ENCODE peak calls at places on chromosomes 7 and 10, in four cellular contexts. D is IMR-90, U is H1, S is H9. T is an unnamed sample.

GRCh38 chr7:111654414-111654813 is 92.1 kb upstream of the IMMP2L start:
- DNase-seq in D (no peak), U (no peak), S (no peak), T (no peak)

GRCh38 chr7:94650652-94651051 is 5.3 kb downstream of the SGCE start:
- DNase-seq in D (no peak), U (no peak), S (no peak), T (no peak)

GRCh38 chr10:86357041-86357440 is 9.6 kb downstream of the GRID1 start:
- DNase-seq in D (no peak), U (no peak), S (no peak), T (no peak)

GRCh38 chr10:47396311-47396717 is 12.2 kb upstream of the ZNF488 start:
- DNase-seq in D (no peak), U (no peak), S (peak), T (peak)

GRCh38 chr10:120727001-120727400 is 124.2 kb upstream of the WDR11 start:
- DNase-seq in D (no peak), U (no peak), S (no peak), T (no peak)

GRCh38 chr10:97328646-97329453 is 5.7 kb downstream of the FRAT2 start:
- DNase-seq in D (peak), U (no peak), S (no peak), T (no peak)

GRCh38 chr10:76858721-76859120 is 778.9 kb downstream of the KCNMA1 start:
- DNase-seq in D (no peak), U (no peak), S (no peak), T (no peak)

GRCh38 chr7:36299882-36300341 is 89.8 kb upstream of the ANLN start:
- DNase-seq in D (no peak), U (no peak), S (peak), T (peak)

GRCh38 chr7:141641876-141642275 is 60.1 kb downstream of the DENND11 start:
- DNase-seq in D (no peak), U (no peak), S (no peak), T (no peak)

GRCh38 chr7:81410471-81411117 is 359.3 kb downstream of the HGF start:
- DNase-seq in D (no peak), U (no peak), S (no peak), T (no peak)

GRCh38 chr7:128672927-128673517 is 930 bp downstream of the GARIN1A start:
- DNase-seq in D (peak), U (peak), S (peak), T (peak)

GRCh38 chr7:123366991-123367390 is 167.2 kb upstream of the SLC13A1 start:
- DNase-seq in D (no peak), U (no peak), S (no peak), T (no peak)

GRCh38 chr10:117960345-117960744 is 86.4 kb downstream of the RAB11FIP2 start:
- DNase-seq in D (peak), U (no peak), S (no peak), T (no peak)

GRCh38 chr10:92965314-92965713 is 95.3 kb upstream of the CYP26C1 start:
- DNase-seq in D (peak), U (no peak), S (no peak), T (peak)

GRCh38 chr10:86681047-86681446 is 12.7 kb downstream of the LDB3 start:
- DNase-seq in D (no peak), U (no peak), S (no peak), T (no peak)

GRCh38 chr10:4316166-4316810 is 509.7 kb upstream of the AKR1E2 start:
- DNase-seq in D (peak), U (no peak), S (no peak), T (no peak)

GRCh38 chr10:58740620-58741369 is 228.1 kb downstream of the BICC1 start:
- DNase-seq in D (no peak), U (no peak), S (no peak), T (no peak)

GRCh38 chr10:10222288-10222945 is 795.3 kb upstream of the CELF2 start:
- DNase-seq in D (peak), U (no peak), S (no peak), T (no peak)

GRCh38 chr10:100282907-100283306 is 3.6 kb downstream of the BLOC1S2 start:
- DNase-seq in D (no peak), U (no peak), S (no peak), T (no peak)

GRCh38 chr10:63267414-63268138 is 134.4 kb downstream of the NRBF2 start:
- DNase-seq in D (peak), U (no peak), S (no peak), T (peak)

GRCh38 chr10:3852147-3852904 is 67.3 kb upstream of the KLF6 start:
- DNase-seq in D (peak), U (peak), S (no peak), T (peak)

GRCh38 chr10:128500642-128501041 is 374.4 kb upstream of the MKI67 start:
- DNase-seq in D (no peak), U (no peak), S (no peak), T (no peak)

GRCh38 chr10:103519798-103520197 is 26.3 kb downstream of the NEURL1 start:
- DNase-seq in D (no peak), U (no peak), S (no peak), T (no peak)
- H4K5ac ChIP-seq in D (no peak), U (no peak), S (no peak), T (no peak)

GRCh38 chr7:137791947-137792346 is 54.8 kb downstream of the DGKI start:
- DNase-seq in D (no peak), U (no peak), S (no peak), T (no peak)
- H4K5ac ChIP-seq in D (no peak), U (no peak), S (no peak), T (no peak)

GRCh38 chr10:79179404-79180309 is 110.9 kb downstream of the ZMIZ1 start:
- DNase-seq in D (no peak), U (no peak), S (peak), T (peak)

GRCh38 chr10:79181227-79181626 is 112.5 kb downstream of the ZMIZ1 start:
- DNase-seq in D (no peak), U (no peak), S (no peak), T (no peak)

GRCh38 chr10:79182122-79182521 is 113.4 kb downstream of the ZMIZ1 start:
- DNase-seq in D (no peak), U (no peak), S (no peak), T (no peak)

GRCh38 chr10:79181680-79182079 is 112.9 kb downstream of the ZMIZ1 start:
- DNase-seq in D (no peak), U (no peak), S (no peak), T (no peak)

GRCh38 chr10:79180619-79181221 is 112.0 kb downstream of the ZMIZ1 start:
- DNase-seq in D (no peak), U (no peak), S (no peak), T (no peak)
- H4K5ac ChIP-seq in D (no peak), U (no peak), S (no peak), T (no peak)

DNA sequence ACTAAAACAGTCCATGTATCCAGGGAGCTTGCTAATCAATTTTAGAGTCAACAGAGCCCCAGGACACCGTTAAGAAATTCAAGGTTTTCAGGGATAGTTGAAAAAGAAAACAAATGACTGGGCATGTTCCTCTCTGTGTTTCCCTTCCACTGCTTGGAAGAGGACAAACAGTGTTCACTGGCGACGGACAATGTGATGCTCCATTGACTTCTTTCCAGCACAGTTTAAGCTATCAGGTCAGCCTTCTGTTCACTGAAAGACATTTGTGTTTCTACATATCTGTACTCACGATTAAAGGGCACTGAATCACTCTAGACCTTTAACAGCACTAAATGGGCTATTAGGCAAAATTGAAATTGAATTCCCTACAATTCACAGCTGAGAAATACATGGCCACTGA is 123.6 kb downstream of the RNLS start:
- DNase-seq in D (no peak), U (no peak), S (no peak), T (no peak)
- H4K5ac ChIP-seq in D (no peak), U (no peak), S (no peak), T (no peak)

DNA sequence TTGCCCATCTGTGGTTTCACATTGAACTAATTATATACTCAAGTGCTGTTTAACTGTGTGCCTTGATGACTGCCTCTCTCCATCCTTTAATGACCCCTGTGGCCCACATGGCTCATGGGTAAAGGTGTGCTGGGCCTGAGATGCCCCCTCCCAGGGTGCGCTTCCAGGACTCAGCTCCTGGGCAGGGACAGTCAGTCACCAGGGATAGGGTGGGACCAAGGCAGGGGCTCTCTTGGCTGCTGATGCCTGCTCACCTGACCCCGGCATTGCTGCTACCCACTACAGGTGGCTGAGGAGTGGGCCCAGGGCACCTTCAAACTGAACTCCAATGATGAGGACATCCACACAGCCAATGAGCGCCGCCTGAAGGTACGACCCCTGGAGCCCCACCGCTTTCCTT is 6.5 kb downstream of the ASL start:
- DNase-seq in D (no peak), U (no peak), S (no peak), T (no peak)
- H4K5ac ChIP-seq in D (no peak), U (no peak), S (peak), T (no peak)

GRCh38 chr10:90913774-90914420 is 7.0 kb downstream of the ANKRD1 start:
- DNase-seq in D (no peak), U (no peak), S (no peak), T (no peak)
- H4K5ac ChIP-seq in D (no peak), U (no peak), S (no peak), T (no peak)

GRCh38 chr7:27204851-27205322 is 5.0 kb upstream of the HOXA13 start:
- DNase-seq in D (no peak), U (no peak), S (peak), T (peak)
- H4K5ac ChIP-seq in D (no peak), U (no peak), S (no peak), T (no peak)